ENCODE peak calls at places on chromosome 21, in eight cellular contexts. T is Panc1, W is PC-9, S is epithelial cell of esophagus, Y is ascending aorta, C is endodermal cell, E is left lung, Q is RWPE2. J is an unnamed sample.

GRCh38 chr21:34889537-34890257 is 159.4 kb downstream of the RUNX1 start:
- DNase-seq in T (no peak), W (peak), S (peak), Y (peak), C (peak), E (peak), Q (peak), J (no peak)

GRCh38 chr21:21101911-21102310 is 103.7 kb downstream of the NCAM2 start:
- DNase-seq in T (no peak), W (no peak), S (no peak), Y (no peak), C (peak), E (no peak), Q (no peak), J (no peak)

GRCh38 chr21:38831526-38832467 is 26.1 kb downstream of the ETS2 start:
- DNase-seq in T (no peak), W (peak), S (peak), Y (peak), C (no peak), E (peak), Q (no peak), J (peak)

GRCh38 chr21:30831194-30831765 is 1.7 kb upstream of the KRTAP7-1 start:
- DNase-seq in T (no peak), W (no peak), S (peak), Y (no peak), C (peak), E (no peak), Q (no peak), J (no peak)

GRCh38 chr21:34930971-34931370 is 118.1 kb downstream of the RUNX1 start:
- DNase-seq in T (no peak), W (no peak), S (peak), Y (no peak), C (no peak), E (no peak), Q (no peak), J (no peak)

GRCh38 chr21:15190837-15191236 is 126.0 kb upstream of the NRIP1 start:
- DNase-seq in T (no peak), W (no peak), S (no peak), Y (no peak), C (no peak), E (no peak), Q (no peak), J (no peak)

GRCh38 chr21:15053531-15053930 is 11.3 kb downstream of the NRIP1 start:
- DNase-seq in T (no peak), W (no peak), S (no peak), Y (no peak), C (no peak), E (no peak), Q (no peak), J (no peak)

GRCh38 chr21:46323227-46323709 is 402 bp downstream of the C21orf58 start:
- DNase-seq in T (no peak), W (no peak), S (peak), Y (no peak), C (peak), E (no peak), Q (no peak), J (no peak)

GRCh38 chr21:32371913-32372314 is 20.9 kb downstream of the URB1 start:
- DNase-seq in T (no peak), W (peak), S (peak), Y (peak), C (no peak), E (peak), Q (peak), J (no peak)

GRCh38 chr21:39006653-39007417 is 176.4 kb downstream of the PSMG1 start:
- DNase-seq in T (no peak), W (no peak), S (no peak), Y (peak), C (no peak), E (peak), Q (no peak), J (no peak)

GRCh38 chr21:43753439-43753799 is 22.7 kb downstream of the CSTB start:
- DNase-seq in T (no peak), W (no peak), S (no peak), Y (no peak), C (no peak), E (no peak), Q (no peak), J (no peak)

DNA sequence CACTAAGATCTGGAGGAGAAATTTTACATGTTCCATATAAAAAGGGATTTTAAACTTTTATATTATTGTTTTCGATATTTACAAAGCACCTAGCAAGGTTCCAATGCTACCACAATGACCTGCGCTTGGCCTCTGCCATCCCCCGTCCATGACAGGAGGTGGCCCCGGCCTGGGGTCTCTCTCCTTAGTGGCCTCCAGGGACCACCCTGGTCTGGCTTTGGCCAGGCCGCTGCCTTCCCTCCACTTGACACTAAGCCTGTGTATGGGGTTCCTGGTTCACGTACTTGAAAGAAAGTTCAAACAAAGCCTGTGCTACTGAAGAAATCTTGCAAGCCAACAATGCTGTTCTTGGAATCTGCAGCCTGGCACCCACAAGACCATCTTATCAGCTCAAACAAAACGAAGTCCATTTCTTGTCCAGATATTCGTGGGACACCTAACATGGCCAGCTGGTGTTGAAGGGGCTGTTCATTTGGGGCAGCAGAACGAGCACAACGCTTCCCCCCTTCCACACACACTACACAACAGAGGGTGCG is 12.8 kb downstream of the PRDM15 start:
- DNase-seq in T (no peak), W (no peak), S (no peak), Y (no peak), C (peak), E (no peak), Q (no peak), J (no peak)
- H3K4me3 ChIP-seq in T (no peak), W (no peak), S (no peak), Y (no peak), C (no peak), E (no peak), Q (no peak), J (no peak)

GRCh38 chr21:41170442-41170841 is 2.5 kb downstream of the BACE2 start:
- DNase-seq in T (peak), W (peak), S (peak), Y (peak), C (peak), E (no peak), Q (no peak), J (no peak)
- TF ChIP-seq CTCF in T (peak), W (peak), S (peak), Y (peak), C (peak), E (peak), Q (peak), J (peak)

GRCh38 chr21:41961282-41961701 is 7.5 kb upstream of the C2CD2 start:
- DNase-seq in T (no peak), W (no peak), S (peak), Y (no peak), C (peak), E (no peak), Q (no peak), J (no peak)
- H3K4me3 ChIP-seq in T (no peak), W (no peak), S (no peak), Y (no peak), C (no peak), E (no peak), Q (no peak), J (no peak)

GRCh38 chr21:41043008-41043407 is 125.0 kb upstream of the BACE2 start:
- DNase-seq in T (no peak), W (no peak), S (no peak), Y (no peak), C (no peak), E (no peak), Q (no peak), J (no peak)

GRCh38 chr21:41048141-41048540 is 119.8 kb upstream of the BACE2 start:
- DNase-seq in T (no peak), W (no peak), S (no peak), Y (no peak), C (no peak), E (no peak), Q (no peak), J (no peak)

GRCh38 chr21:41048636-41049035 is 119.3 kb upstream of the BACE2 start:
- DNase-seq in T (no peak), W (no peak), S (no peak), Y (no peak), C (no peak), E (no peak), Q (no peak), J (no peak)

DNA sequence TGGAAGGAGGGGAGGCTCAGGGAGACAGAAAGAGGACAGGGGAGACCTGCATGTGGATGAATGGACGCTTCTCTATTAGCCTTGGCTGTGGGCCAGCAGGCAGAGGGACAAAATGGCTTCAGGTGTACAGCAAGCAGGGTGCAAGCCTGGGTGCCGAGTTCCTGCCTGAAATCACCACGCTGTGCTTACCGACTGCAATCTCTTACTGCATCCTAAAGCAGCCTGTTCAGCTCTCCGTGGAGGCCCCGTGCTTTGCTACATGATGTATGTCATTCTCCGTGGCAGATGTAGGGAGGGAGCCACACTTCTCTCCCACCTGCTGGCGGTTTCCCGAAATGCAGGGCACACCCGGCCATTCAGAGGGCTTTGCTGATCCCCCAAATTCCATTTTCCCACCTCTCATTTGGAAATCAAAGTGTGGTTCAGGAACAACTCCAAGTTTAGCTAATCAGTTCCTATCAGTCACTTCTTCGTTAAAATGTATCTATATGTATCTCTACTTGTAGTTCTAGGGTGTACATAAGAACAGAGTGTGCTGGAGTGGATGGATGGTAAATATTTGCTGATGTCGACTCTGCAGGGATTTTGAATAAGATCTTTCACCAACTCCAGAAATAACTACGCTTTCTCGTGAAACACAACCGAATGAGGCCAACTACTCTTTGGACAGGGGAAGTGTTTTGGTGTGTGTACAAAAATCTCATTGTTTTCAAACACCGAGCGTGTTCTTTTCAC is 122.3 kb upstream of the BACE2 start:
- DNase-seq in T (no peak), W (no peak), S (peak), Y (no peak), C (peak), E (no peak), Q (no peak), J (no peak)
- TF ChIP-seq CTCF in T (peak), W (peak), S (peak), Y (no peak), C (peak), E (peak), Q (peak), J (peak)

GRCh38 chr21:45141507-45141906 is 67.1 kb downstream of the ADARB1 start:
- DNase-seq in T (no peak), W (no peak), S (no peak), Y (no peak), C (peak), E (no peak), Q (no peak), J (no peak)

GRCh38 chr21:45138199-45139002 is 64.0 kb downstream of the ADARB1 start:
- DNase-seq in T (no peak), W (peak), S (peak), Y (peak), C (peak), E (no peak), Q (no peak), J (no peak)

GRCh38 chr21:45139473-45139872 is 65.1 kb downstream of the ADARB1 start:
- DNase-seq in T (no peak), W (no peak), S (no peak), Y (no peak), C (peak), E (no peak), Q (no peak), J (no peak)

GRCh38 chr21:45142469-45142868 is 68.1 kb downstream of the ADARB1 start:
- DNase-seq in T (no peak), W (no peak), S (peak), Y (peak), C (peak), E (no peak), Q (no peak), J (no peak)

DNA sequence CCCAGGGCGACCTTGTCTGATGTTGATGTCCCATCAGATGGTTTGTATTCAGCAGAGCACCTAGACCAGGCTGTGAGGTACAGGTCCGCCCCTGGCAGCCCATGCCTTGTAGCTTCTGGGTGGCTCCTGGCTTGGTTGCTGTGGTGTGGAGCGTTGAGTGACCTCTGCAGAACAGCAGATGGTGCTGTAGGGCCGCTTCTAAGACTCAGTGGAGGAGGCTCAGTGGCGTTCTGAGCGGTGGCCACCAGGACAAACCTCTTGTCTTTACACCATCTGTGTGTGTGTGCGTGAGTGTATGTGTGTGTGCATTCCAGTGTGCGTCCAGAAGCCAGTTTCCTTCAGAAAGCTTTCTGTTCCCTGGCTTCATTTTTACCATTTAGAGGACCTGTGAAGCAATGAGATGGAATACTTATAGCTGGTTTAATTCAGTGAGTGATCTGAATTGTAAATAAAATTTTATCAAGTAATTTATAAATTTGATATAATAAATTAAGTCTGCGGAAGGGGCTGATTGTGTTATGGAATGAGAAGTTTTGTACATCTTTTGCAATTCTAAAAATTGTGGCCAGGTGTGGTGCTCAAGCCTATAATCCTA is 66.1 kb downstream of the ADARB1 start:
- DNase-seq in T (no peak), W (peak), S (peak), Y (peak), C (peak), E (peak), Q (no peak), J (peak)
- H3K4me3 ChIP-seq in T (no peak), W (no peak), S (no peak), Y (no peak), C (no peak), E (no peak), Q (no peak), J (no peak)

J was measured in epithelial cell of proximal tubule.